ENCODE peak calls at places on chromosomes 5 and 9, in ten cellular contexts. L is ovary, T is astrocyte, H is uterus, G is cardiac muscle cell, E is hepatocyte, W is neural crest cell, C is endodermal cell, V is HFFc6, A is astrocyte of the spinal cord. Z is an unnamed sample.
A peak's percentile ranks its signal among the peaks of the same experiment; 100 is the strongest.

GRCh38 chr9:1051286-1052118 is 1.3 kb downstream of the DMRT2 start:
- DNase-seq in L (no peak), T (no peak), H (no peak), G (no peak), E (peak; percentile 24), W (peak; percentile 41), C (peak; percentile 59), V (no peak), A (no peak), Z (no peak)

GRCh38 chr5:58456486-58456885 is 3.4 kb downstream of the PLK2 start:
- DNase-seq in L (no peak), T (no peak), H (no peak), G (no peak), E (no peak), W (no peak), C (no peak), V (no peak), A (peak; percentile 23), Z (no peak)

GRCh38 chr9:136198605-136199083 is 6.3 kb downstream of the LHX3 start:
- DNase-seq in L (no peak), T (no peak), H (no peak), G (peak; percentile 34), E (no peak), W (no peak), C (peak; percentile 82), V (no peak), A (no peak), Z (no peak)

GRCh38 chr5:101424530-101425175 is 521.6 kb upstream of the ST8SIA4 start:
- DNase-seq in L (no peak), T (peak; percentile 95), H (no peak), G (peak; percentile 2), E (no peak), W (no peak), C (no peak), V (no peak), A (peak; percentile 83), Z (peak; percentile 35)

GRCh38 chr9:127158995-127159801 is 36.8 kb upstream of the ANGPTL2 start:
- DNase-seq in L (peak; percentile 58), T (peak; percentile 89), H (peak; percentile 75), G (peak; percentile 66), E (peak; percentile 82), W (peak; percentile 16), C (peak; percentile 85), V (peak; percentile 88), A (peak; percentile 83), Z (peak; percentile 69)

GRCh38 chr5:89282832-89283510 is 400.0 kb upstream of the MEF2C start:
- DNase-seq in L (no peak), T (peak; percentile 92), H (no peak), G (peak; percentile 22), E (peak; percentile 7), W (no peak), C (no peak), V (peak; percentile 50), A (peak; percentile 71), Z (peak; percentile 16)

GRCh38 chr5:176912115-176912514 is 13.0 kb upstream of the HK3 start:
- DNase-seq in L (no peak), T (no peak), H (no peak), G (no peak), E (no peak), W (no peak), C (no peak), V (no peak), A (no peak), Z (no peak)

GRCh38 chr9:90003046-90003355 is 398.2 kb downstream of the GADD45G start:
- DNase-seq in L (no peak), T (no peak), H (no peak), G (no peak), E (no peak), W (no peak), C (no peak), V (no peak), A (no peak), Z (no peak)

GRCh38 chr9:31608413-31608812 is 776.0 kb upstream of the ACO1 start:
- DNase-seq in L (no peak), T (peak; percentile 45), H (no peak), G (no peak), E (no peak), W (no peak), C (no peak), V (no peak), A (peak; percentile 63), Z (peak; percentile 23)

GRCh38 chr5:149224282-149224681 is 47.4 kb upstream of the AFAP1L1 start:
- DNase-seq in L (no peak), T (no peak), H (no peak), G (no peak), E (no peak), W (no peak), C (no peak), V (no peak), A (no peak), Z (no peak)

GRCh38 chr9:132505961-132506691 is 76.3 kb upstream of the BARHL1 start:
- DNase-seq in L (no peak), T (no peak), H (no peak), G (no peak), E (no peak), W (no peak), C (no peak), V (no peak), A (no peak), Z (no peak)

GRCh38 chr9:99336531-99336930 is 114.4 kb downstream of the SEC61B start:
- DNase-seq in L (no peak), T (no peak), H (no peak), G (no peak), E (no peak), W (no peak), C (no peak), V (no peak), A (no peak), Z (no peak)

GRCh38 chr5:172658391-172658790 is 17.3 kb downstream of the NEURL1B start:
- DNase-seq in L (no peak), T (no peak), H (no peak), G (no peak), E (no peak), W (no peak), C (no peak), V (no peak), A (no peak), Z (no peak)

GRCh38 chr5:133247145-133247709 is 195.4 kb downstream of the HSPA4 start:
- DNase-seq in L (no peak), T (no peak), H (no peak), G (no peak), E (no peak), W (no peak), C (no peak), V (no peak), A (no peak), Z (no peak)

GRCh38 chr5:141810702-141811101 is 67.5 kb downstream of the PCDH1 start:
- DNase-seq in L (no peak), T (no peak), H (no peak), G (no peak), E (no peak), W (no peak), C (no peak), V (no peak), A (no peak), Z (no peak)

GRCh38 chr5:112848116-112848811 is 12.8 kb upstream of the SRP19 start:
- DNase-seq in L (no peak), T (peak; percentile 65), H (no peak), G (peak; percentile 79), E (peak; percentile 67), W (no peak), C (peak; percentile 61), V (peak; percentile 71), A (peak; percentile 79), Z (peak; percentile 80)

GRCh38 chr9:26169684-26170083 is 491.4 kb upstream of the TUSC1 start:
- DNase-seq in L (no peak), T (peak; percentile 6), H (no peak), G (no peak), E (no peak), W (no peak), C (no peak), V (peak; percentile 33), A (peak; percentile 2), Z (peak; percentile 21)

GRCh38 chr5:50889790-50890189 is 223.4 kb downstream of the PARP8 start:
- DNase-seq in L (no peak), T (no peak), H (no peak), G (no peak), E (no peak), W (no peak), C (no peak), V (peak; percentile 1), A (no peak), Z (peak; percentile 27)

GRCh38 chr5:62506659-62507460 is 71.8 kb upstream of the LRRC70 start:
- DNase-seq in L (no peak), T (no peak), H (no peak), G (no peak), E (no peak), W (no peak), C (no peak), V (no peak), A (no peak), Z (no peak)

GRCh38 chr5:16934123-16934522 is 2.0 kb downstream of the MYO10 start:
- DNase-seq in L (peak; percentile 78), T (no peak), H (peak; percentile 48), G (peak; percentile 78), E (peak; percentile 87), W (peak; percentile 82), C (peak; percentile 94), V (peak; percentile 83), A (peak; percentile 82), Z (peak; percentile 80)
- TF ChIP-seq CTCF in L (peak; percentile 57), T (peak; percentile 96), H (peak; percentile 49), G (peak; percentile 96), E (peak; percentile 84), W (peak; percentile 95), C (peak; percentile 99), V (peak; percentile 97), A (peak; percentile 96), Z (peak; percentile 90)

DNA sequence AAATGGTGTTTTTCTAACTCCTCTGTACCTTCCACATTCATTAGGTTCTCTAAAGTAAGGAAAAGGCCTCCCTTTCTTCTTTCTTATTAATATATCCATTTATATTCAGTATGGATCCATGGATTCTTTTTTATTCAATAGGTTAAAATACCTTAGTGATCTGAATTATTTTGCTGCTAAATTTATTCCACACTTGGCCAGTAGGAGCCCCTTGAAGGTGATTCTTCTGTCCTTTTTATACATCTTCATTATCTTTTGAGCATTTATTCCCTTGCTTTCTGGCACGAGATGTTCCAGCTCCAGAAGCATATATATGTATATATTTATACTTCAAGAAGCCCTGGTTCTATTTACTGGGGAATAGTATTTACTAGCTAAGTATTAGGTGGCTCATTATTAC is 311.8 kb upstream of the SGCD start:
- DNase-seq in L (no peak), T (no peak), H (no peak), G (no peak), E (no peak), W (no peak), C (no peak), V (no peak), A (no peak), Z (no peak)
- TF ChIP-seq CTCF in L (no peak), T (no peak), H (no peak), G (no peak), E (no peak), W (peak; percentile 31), C (peak; percentile 53), V (no peak), A (no peak), Z (peak; percentile 12)

GRCh38 chr5:74056789-74057164 is 430.8 kb downstream of the ARHGEF28 start:
- DNase-seq in L (no peak), T (peak; percentile 23), H (no peak), G (peak; percentile 55), E (peak; percentile 38), W (no peak), C (peak; percentile 63), V (peak; percentile 28), A (peak; percentile 40), Z (peak; percentile 52)
- TF ChIP-seq CTCF in L (no peak), T (peak; percentile 26), H (no peak), G (peak; percentile 51), E (peak; percentile 41), W (peak; percentile 47), C (peak; percentile 76), V (peak; percentile 74), A (peak; percentile 58), Z (peak; percentile 45)

GRCh38 chr5:105878402-105878801 is 1792.3 kb downstream of the EFNA5 start:
- DNase-seq in L (no peak), T (no peak), H (no peak), G (no peak), E (no peak), W (no peak), C (no peak), V (no peak), A (no peak), Z (no peak)
- TF ChIP-seq CTCF in L (no peak), T (no peak), H (no peak), G (no peak), E (no peak), W (no peak), C (peak; percentile 25), V (no peak), A (no peak), Z (no peak)